ENCODE peak calls at places on chromosomes 1 and 21, in nine cellular contexts. S is left lung, H is suprapubic skin, W is cardiac muscle cell, D is AG10803, U is brain microvascular endothelial cell, N is AG04450, P is chondrocyte, O is thoracic aorta. G is an unnamed sample.

GRCh38 chr1:241615043-241615974 is 24.9 kb downstream of the CHML start:
- DNase-seq in U (no peak), S (no peak), H (no peak), W (no peak), D (no peak), O (no peak), P (no peak), N (no peak), G (no peak)

GRCh38 chr1:242673652-242674051 is 149.2 kb upstream of the PLD5 start:
- DNase-seq in W (no peak), D (no peak), N (no peak), U (no peak), H (no peak), P (no peak), S (no peak), O (no peak), G (no peak)

GRCh38 chr1:193540511-193540910 is 354.1 kb upstream of the B3GALT2 start:
- DNase-seq in U (no peak), N (no peak), H (no peak), D (no peak), P (no peak), W (no peak), S (no peak), O (no peak), G (no peak)

GRCh38 chr1:64823691-64824476 is 79.0 kb downstream of the RAVER2 start:
- DNase-seq in H (no peak), P (no peak), D (peak; percentile 75), O (peak; percentile 36), S (no peak), N (peak; percentile 55), U (peak; percentile 79), W (peak; percentile 80), G (peak; percentile 91)

GRCh38 chr1:31577515-31578191 is 1.3 kb downstream of the TINAGL1 start:
- DNase-seq in S (no peak), W (no peak), U (no peak), O (no peak), D (peak; percentile 72), N (no peak), H (no peak), P (no peak), G (peak; percentile 38)

GRCh38 chr1:30684881-30685795 is 38.2 kb downstream of the MATN1 start:
- DNase-seq in N (no peak), P (peak; percentile 53), W (peak; percentile 97), H (no peak), D (no peak), O (no peak), U (no peak), S (peak; percentile 90), G (no peak)

GRCh38 chr1:6653651-6654290 is 29.1 kb downstream of the THAP3 start:
- DNase-seq in P (no peak), D (no peak), O (no peak), W (no peak), H (no peak), N (no peak), U (no peak), S (no peak), G (no peak)

GRCh38 chr1:244271909-244272308 is 179.8 kb downstream of the ADSS2 start:
- DNase-seq in S (no peak), P (no peak), O (no peak), H (no peak), D (no peak), N (no peak), W (no peak), U (no peak), G (no peak)

GRCh38 chr1:160746870-160747500 is 7.9 kb downstream of the SLAMF7 start:
- DNase-seq in S (no peak), D (no peak), W (no peak), O (no peak), U (no peak), H (no peak), N (no peak), P (no peak), G (peak; percentile 14)

GRCh38 chr1:10495942-10496341 is 21.2 kb downstream of the PEX14 start:
- DNase-seq in P (no peak), N (no peak), D (no peak), U (no peak), O (no peak), W (no peak), S (no peak), H (peak; percentile 73), G (no peak)

GRCh38 chr1:202034149-202034682 is 23.8 kb downstream of the ELF3 start:
- DNase-seq in W (no peak), D (no peak), O (no peak), H (no peak), U (no peak), S (no peak), P (no peak), N (no peak), G (no peak)

GRCh38 chr1:184299076-184299790 is 87.6 kb upstream of the C1orf21 start:
- DNase-seq in P (no peak), O (no peak), U (peak; percentile 87), S (no peak), H (no peak), D (peak; percentile 95), W (no peak), N (peak; percentile 76), G (peak; percentile 78)

GRCh38 chr1:113784104-113784779 is 25.0 kb upstream of the PHTF1 start:
- DNase-seq in D (peak; percentile 53), S (no peak), N (no peak), O (no peak), H (no peak), W (no peak), P (no peak), U (no peak), G (peak; percentile 13)

DNA sequence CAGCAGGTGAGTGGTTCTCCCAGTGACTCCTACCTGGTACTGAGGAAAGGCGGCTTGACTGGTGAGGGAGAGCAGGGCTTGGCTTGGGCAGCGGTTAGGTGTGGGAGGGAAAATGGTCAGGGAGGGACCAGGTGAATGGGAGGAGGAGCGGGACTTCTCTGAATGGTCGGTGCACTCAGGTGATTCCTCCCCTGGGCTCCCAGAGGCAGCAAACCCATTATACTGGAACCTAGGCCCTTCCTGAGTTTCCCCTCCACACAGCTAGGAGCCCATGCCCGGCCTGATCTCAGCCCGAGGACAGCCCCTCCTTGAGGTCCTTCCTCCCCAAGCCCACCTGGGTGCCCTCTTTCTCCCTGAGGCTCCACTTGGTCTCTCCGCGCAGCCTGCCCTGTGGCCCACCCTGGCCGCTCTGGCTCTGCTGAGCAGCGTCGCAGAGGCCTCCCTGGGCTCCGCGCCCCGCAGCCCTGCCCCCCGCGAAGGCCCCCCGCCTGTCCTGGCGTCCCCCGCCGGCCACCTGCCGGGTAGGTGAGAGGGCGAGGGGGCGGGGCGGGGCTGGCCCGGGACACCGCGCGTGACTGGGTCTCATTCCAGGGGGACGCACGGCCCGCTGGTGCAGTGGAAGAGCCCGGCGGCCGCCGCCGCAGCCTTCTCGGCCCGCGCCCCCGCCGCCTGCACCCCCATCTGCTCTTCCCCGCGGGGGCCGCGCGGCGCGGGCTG is 2.3 kb downstream of the ARTN start:
- DNase-seq in U (no peak), D (no peak), S (no peak), W (peak; percentile 21), N (no peak), H (no peak), O (no peak), P (no peak), G (no peak)
- TF ChIP-seq CTCF in U (no peak), D (no peak), S (no peak), W (no peak), N (no peak), H (no peak), O (no peak), P (no peak), G (no peak)

DNA sequence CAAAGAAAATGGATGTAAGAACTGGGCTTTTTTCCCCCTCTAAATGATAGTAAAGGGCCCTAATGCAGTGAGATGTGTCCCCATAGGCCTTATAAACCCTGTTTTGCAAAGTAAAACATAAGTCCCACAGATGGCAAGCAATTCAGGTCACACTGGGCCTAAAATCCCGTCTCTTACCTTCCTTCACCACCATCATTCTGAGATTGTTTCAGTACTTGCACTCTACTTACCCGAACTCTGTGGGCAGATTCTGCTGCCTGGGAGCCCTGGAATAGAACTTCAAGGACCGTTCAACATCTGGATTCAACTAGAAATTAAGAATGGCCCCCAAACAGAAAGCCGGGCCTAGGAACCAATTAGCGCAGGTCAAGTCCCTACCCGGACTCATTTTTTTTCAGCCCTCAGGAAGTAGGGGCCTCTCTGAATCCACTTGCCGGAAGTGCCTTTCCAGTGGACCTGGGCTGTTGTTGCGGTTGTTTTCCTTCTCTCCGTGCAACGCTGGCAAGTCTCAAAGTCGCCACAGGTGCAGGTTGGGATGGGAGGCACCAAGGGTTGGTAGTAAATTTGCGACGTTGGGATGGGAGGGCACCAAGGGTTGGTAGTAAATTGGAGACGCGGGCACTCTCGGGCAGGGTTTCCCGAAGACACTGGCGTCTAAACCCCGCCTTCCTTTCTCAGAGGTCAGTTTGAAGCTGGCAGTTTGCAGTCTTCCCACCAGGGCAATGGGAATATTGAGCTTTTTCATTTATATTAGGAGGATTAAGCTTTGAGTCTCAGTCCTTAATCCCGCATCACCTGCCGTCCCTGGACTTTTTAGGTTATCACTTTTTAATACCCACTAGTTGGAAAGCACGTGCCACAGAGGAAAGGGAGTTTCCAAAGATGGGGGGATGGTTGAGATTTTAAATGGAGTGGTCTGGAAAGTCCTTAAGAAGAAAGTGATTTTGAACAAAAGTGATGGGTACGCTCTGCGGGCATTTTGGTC is at the start of gene TMEM69:
- DNase-seq in H (peak; percentile 82), O (peak; percentile 8), D (peak; percentile 93), P (peak; percentile 53), S (peak; percentile 70), W (peak; percentile 86), U (peak; percentile 75), N (peak; percentile 76), G (peak; percentile 95)
- TF ChIP-seq CTCF in H (peak; percentile 34), O (peak; percentile 49), D (peak; percentile 45), P (peak; percentile 54), S (peak; percentile 44), W (no peak), U (peak; percentile 37), N (peak; percentile 33), G (peak; percentile 3)

GRCh38 chr1:235601087-235601486 is 48.5 kb downstream of the GNG4 start:
- DNase-seq in D (no peak), P (peak; percentile 34), S (no peak), N (no peak), H (no peak), O (no peak), W (peak; percentile 28), U (peak; percentile 10), G (peak; percentile 43)
- TF ChIP-seq CTCF in D (peak; percentile 34), P (peak; percentile 60), S (no peak), N (peak; percentile 35), H (peak; percentile 11), O (no peak), W (peak; percentile 51), U (peak; percentile 67), G (peak; percentile 74)

GRCh38 chr21:29296452-29296851 is 2.3 kb upstream of the BACH1 start:
- DNase-seq in U (no peak), W (no peak), S (no peak), O (no peak), P (no peak), D (no peak), N (no peak), H (no peak), G (no peak)

GRCh38 chr21:29299046-29299905 is 554 bp downstream of the BACH1 start:
- DNase-seq in W (peak; percentile 76), H (peak; percentile 82), O (peak; percentile 29), P (no peak), S (peak; percentile 70), U (peak; percentile 61), D (peak; percentile 46), N (no peak), G (peak; percentile 69)

GRCh38 chr21:29299906-29300546 is 1.3 kb downstream of the BACH1 start:
- DNase-seq in W (peak; percentile 70), N (peak; percentile 94), H (no peak), D (peak; percentile 97), O (no peak), P (no peak), U (peak; percentile 82), S (peak; percentile 84), G (peak; percentile 95)

GRCh38 chr21:29297483-29298347 is 1.0 kb upstream of the BACH1 start:
- DNase-seq in S (no peak), O (no peak), H (no peak), P (peak; percentile 55), D (no peak), N (no peak), U (no peak), W (no peak), G (no peak)

GRCh38 chr21:29298348-29299045 is at the start of gene BACH1:
- DNase-seq in H (peak; percentile 91), S (peak; percentile 93), O (peak; percentile 58), W (peak; percentile 97), D (peak; percentile 90), N (peak; percentile 84), U (peak; percentile 84), P (peak; percentile 98), G (peak; percentile 96)
- TF ChIP-seq CTCF in H (peak; percentile 63), S (peak; percentile 58), O (peak; percentile 28), W (peak; percentile 14), D (no peak), N (peak; percentile 24), U (peak; percentile 35), P (peak; percentile 75), G (peak; percentile 33)

G was measured in choroid plexus epithelial cell.